ENCODE peak calls at places on chromosome 10, in ten cellular contexts. One of them, this sample, is unnamed.

GRCh38 chr10:119328222-119328621 is 120.9 kb downstream of the GRK5 start:
- DNase-seq in prostate gland: no peak
- DNase-seq in GM23338: no peak
- DNase-seq in breast epithelium: no peak
- DNase-seq in sigmoid colon: no peak
- DNase-seq in H1: no peak
- DNase-seq in endothelial cell of umbilical vein: no peak
- DNase-seq in stomach: no peak
- DNase-seq in HepG2: no peak
- DNase-seq in HCT116: no peak
- DNase-seq in this sample: no peak

GRCh38 chr10:11655839-11656238 is 44.4 kb upstream of the USP6NL start:
- DNase-seq in stomach: no peak
- DNase-seq in GM23338: no peak
- DNase-seq in prostate gland: no peak
- DNase-seq in sigmoid colon: no peak
- DNase-seq in HepG2: no peak
- DNase-seq in H1: no peak
- DNase-seq in breast epithelium: no peak
- DNase-seq in endothelial cell of umbilical vein: peak; percentile 25
- DNase-seq in HCT116: no peak
- DNase-seq in this sample: no peak

GRCh38 chr10:20839141-20839540 is 58.0 kb downstream of the NEBL start:
- DNase-seq in prostate gland: no peak
- DNase-seq in HepG2: no peak
- DNase-seq in stomach: no peak
- DNase-seq in GM23338: no peak
- DNase-seq in breast epithelium: no peak
- DNase-seq in endothelial cell of umbilical vein: no peak
- DNase-seq in HCT116: no peak
- DNase-seq in sigmoid colon: no peak
- DNase-seq in H1: no peak
- DNase-seq in this sample: no peak

GRCh38 chr10:102426803-102427287 is 5.5 kb downstream of the CUEDC2 start:
- DNase-seq in prostate gland: no peak
- DNase-seq in breast epithelium: no peak
- DNase-seq in HepG2: no peak
- DNase-seq in endothelial cell of umbilical vein: no peak
- DNase-seq in stomach: no peak
- DNase-seq in HCT116: no peak
- DNase-seq in GM23338: no peak
- DNase-seq in H1: no peak
- DNase-seq in sigmoid colon: no peak
- DNase-seq in this sample: no peak

GRCh38 chr10:28332699-28333098 is 29.8 kb upstream of the MPP7 start:
- DNase-seq in breast epithelium: no peak
- DNase-seq in stomach: no peak
- DNase-seq in sigmoid colon: no peak
- DNase-seq in endothelial cell of umbilical vein: no peak
- DNase-seq in HepG2: no peak
- DNase-seq in prostate gland: no peak
- DNase-seq in H1: no peak
- DNase-seq in HCT116: no peak
- DNase-seq in GM23338: no peak
- DNase-seq in this sample: no peak

GRCh38 chr10:71283410-71283809 is 35.6 kb upstream of the SLC29A3 start:
- DNase-seq in sigmoid colon: no peak
- DNase-seq in prostate gland: no peak
- DNase-seq in GM23338: no peak
- DNase-seq in breast epithelium: no peak
- DNase-seq in HepG2: no peak
- DNase-seq in endothelial cell of umbilical vein: no peak
- DNase-seq in H1: no peak
- DNase-seq in stomach: no peak
- DNase-seq in HCT116: no peak
- DNase-seq in this sample: no peak

GRCh38 chr10:69009360-69009759 is 20.8 kb downstream of the KIFBP start:
- DNase-seq in endothelial cell of umbilical vein: no peak
- DNase-seq in sigmoid colon: no peak
- DNase-seq in breast epithelium: no peak
- DNase-seq in H1: no peak
- DNase-seq in prostate gland: no peak
- DNase-seq in HCT116: no peak
- DNase-seq in GM23338: no peak
- DNase-seq in HepG2: no peak
- DNase-seq in stomach: no peak
- DNase-seq in this sample: no peak

GRCh38 chr10:79628083-79628482 is 17.3 kb downstream of the SFTPA1 start:
- DNase-seq in HCT116: no peak
- DNase-seq in HepG2: no peak
- DNase-seq in H1: no peak
- DNase-seq in sigmoid colon: no peak
- DNase-seq in endothelial cell of umbilical vein: no peak
- DNase-seq in GM23338: no peak
- DNase-seq in prostate gland: no peak
- DNase-seq in stomach: no peak
- DNase-seq in breast epithelium: no peak
- DNase-seq in this sample: no peak

GRCh38 chr10:62946278-62946677 is 130.1 kb upstream of the EGR2 start:
- DNase-seq in breast epithelium: no peak
- DNase-seq in H1: no peak
- DNase-seq in GM23338: no peak
- DNase-seq in HepG2: no peak
- DNase-seq in prostate gland: no peak
- DNase-seq in sigmoid colon: no peak
- DNase-seq in stomach: no peak
- DNase-seq in endothelial cell of umbilical vein: no peak
- DNase-seq in HCT116: no peak
- DNase-seq in this sample: no peak

GRCh38 chr10:101301111-101301731 is 52.7 kb upstream of the BTRC start:
- DNase-seq in GM23338: peak; percentile 73
- DNase-seq in stomach: peak; percentile 52
- DNase-seq in prostate gland: peak; percentile 29
- DNase-seq in endothelial cell of umbilical vein: peak; percentile 44
- DNase-seq in H1: peak; percentile 70
- DNase-seq in breast epithelium: no peak
- DNase-seq in HepG2: peak; percentile 51
- DNase-seq in HCT116: peak; percentile 63
- DNase-seq in sigmoid colon: no peak
- DNase-seq in this sample: no peak

GRCh38 chr10:23918839-23919238 is 290.1 kb upstream of the KIAA1217 start:
- DNase-seq in prostate gland: no peak
- DNase-seq in sigmoid colon: no peak
- DNase-seq in HepG2: no peak
- DNase-seq in breast epithelium: no peak
- DNase-seq in endothelial cell of umbilical vein: no peak
- DNase-seq in HCT116: no peak
- DNase-seq in GM23338: peak; percentile 43
- DNase-seq in stomach: no peak
- DNase-seq in H1: no peak
- DNase-seq in this sample: no peak

GRCh38 chr10:35214607-35215020 is 88.0 kb downstream of the CREM start:
- DNase-seq in endothelial cell of umbilical vein: no peak
- DNase-seq in breast epithelium: no peak
- DNase-seq in GM23338: no peak
- DNase-seq in stomach: no peak
- DNase-seq in HCT116: no peak
- DNase-seq in prostate gland: no peak
- DNase-seq in HepG2: no peak
- DNase-seq in sigmoid colon: no peak
- DNase-seq in H1: no peak
- DNase-seq in this sample: no peak

GRCh38 chr10:9608592-9608991 is 1409.1 kb upstream of the CELF2 start:
- DNase-seq in sigmoid colon: no peak
- DNase-seq in H1: no peak
- DNase-seq in endothelial cell of umbilical vein: peak; percentile 14
- DNase-seq in GM23338: peak; percentile 36
- DNase-seq in HepG2: no peak
- DNase-seq in HCT116: no peak
- DNase-seq in breast epithelium: no peak
- DNase-seq in prostate gland: no peak
- DNase-seq in stomach: no peak
- DNase-seq in this sample: no peak

GRCh38 chr10:5956146-5956914 is 21.0 kb downstream of the IL15RA start:
- DNase-seq in endothelial cell of umbilical vein: no peak
- DNase-seq in HCT116: no peak
- DNase-seq in prostate gland: no peak
- DNase-seq in H1: no peak
- DNase-seq in stomach: no peak
- DNase-seq in breast epithelium: no peak
- DNase-seq in sigmoid colon: peak; percentile 46
- DNase-seq in GM23338: no peak
- DNase-seq in HepG2: no peak
- DNase-seq in this sample: peak; percentile 42

GRCh38 chr10:117673208-117673607 is 130.7 kb downstream of the EMX2 start:
- DNase-seq in sigmoid colon: no peak
- DNase-seq in GM23338: no peak
- DNase-seq in HepG2: no peak
- DNase-seq in H1: no peak
- DNase-seq in stomach: no peak
- DNase-seq in HCT116: no peak
- DNase-seq in breast epithelium: no peak
- DNase-seq in prostate gland: no peak
- DNase-seq in endothelial cell of umbilical vein: no peak
- DNase-seq in this sample: no peak

GRCh38 chr10:79102056-79102874 is 33.5 kb downstream of the ZMIZ1 start:
- DNase-seq in GM23338: peak; percentile 41
- DNase-seq in HCT116: no peak
- DNase-seq in HepG2: no peak
- DNase-seq in breast epithelium: no peak
- DNase-seq in H1: no peak
- DNase-seq in stomach: peak; percentile 65
- DNase-seq in sigmoid colon: peak; percentile 93
- DNase-seq in prostate gland: peak; percentile 37
- DNase-seq in endothelial cell of umbilical vein: peak; percentile 35
- DNase-seq in this sample: peak; percentile 72

GRCh38 chr10:118754132-118754555 is 626 bp downstream of the CACUL1 start:
- DNase-seq in HepG2: peak; percentile 35
- DNase-seq in endothelial cell of umbilical vein: peak; percentile 63
- DNase-seq in prostate gland: peak; percentile 53
- DNase-seq in GM23338: peak; percentile 78
- DNase-seq in HCT116: no peak
- DNase-seq in sigmoid colon: peak; percentile 73
- DNase-seq in breast epithelium: peak; percentile 81
- DNase-seq in stomach: peak; percentile 28
- DNase-seq in H1: peak; percentile 69
- DNase-seq in this sample: peak; percentile 92

GRCh38 chr10:19775286-19775685 is 40.9 kb upstream of the PLXDC2 start:
- DNase-seq in prostate gland: no peak
- DNase-seq in sigmoid colon: no peak
- DNase-seq in breast epithelium: no peak
- DNase-seq in GM23338: no peak
- DNase-seq in HepG2: no peak
- DNase-seq in H1: no peak
- DNase-seq in endothelial cell of umbilical vein: no peak
- DNase-seq in HCT116: no peak
- DNase-seq in stomach: no peak
- DNase-seq in this sample: no peak

GRCh38 chr10:74293686-74294365 is 142.8 kb downstream of the ADK start:
- DNase-seq in sigmoid colon: no peak
- DNase-seq in stomach: no peak
- DNase-seq in endothelial cell of umbilical vein: peak; percentile 48
- DNase-seq in HepG2: no peak
- DNase-seq in breast epithelium: no peak
- DNase-seq in GM23338: no peak
- DNase-seq in H1: no peak
- DNase-seq in HCT116: no peak
- DNase-seq in prostate gland: no peak
- DNase-seq in this sample: no peak

DNA sequence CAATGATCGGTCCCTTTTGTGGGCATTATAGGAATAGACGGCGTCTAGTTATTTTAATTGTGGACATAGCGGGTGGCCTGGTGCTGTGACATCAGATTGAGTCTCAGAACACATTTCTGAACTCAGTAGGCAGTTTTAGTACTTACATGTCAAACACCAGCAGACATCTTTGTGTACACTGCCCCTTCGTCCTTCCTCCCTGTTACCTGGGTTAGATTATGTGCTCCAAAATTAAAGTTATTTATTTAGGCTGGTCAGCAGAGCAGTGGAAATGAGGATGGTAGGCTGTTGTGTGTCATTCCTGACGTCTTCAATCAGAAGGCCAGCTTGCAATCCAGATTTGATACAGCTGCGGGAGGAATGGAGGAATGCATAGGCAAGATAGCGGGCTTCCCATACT is 3.7 kb downstream of the TCF7L2 start:
- DNase-seq in GM23338: no peak
- DNase-seq in prostate gland: no peak
- DNase-seq in stomach: no peak
- DNase-seq in breast epithelium: no peak
- DNase-seq in sigmoid colon: no peak
- DNase-seq in endothelial cell of umbilical vein: peak; percentile 29
- DNase-seq in H1: no peak
- DNase-seq in HepG2: no peak
- DNase-seq in HCT116: no peak
- DNase-seq in this sample: no peak
- H3K4me1 ChIP-seq in GM23338: peaks cover 42% of the 10 kb centered on the region
- H3K4me1 ChIP-seq in prostate gland: peaks cover 18% of the 10 kb centered on the region
- H3K4me1 ChIP-seq in stomach: peaks cover 76% of the 10 kb centered on the region
- H3K4me1 ChIP-seq in breast epithelium: peaks cover 12% of the 10 kb centered on the region
- H3K4me1 ChIP-seq in sigmoid colon: no peaks in the 10 kb centered on the region
- H3K4me1 ChIP-seq in endothelial cell of umbilical vein: peaks cover 47% of the 10 kb centered on the region
- H3K4me1 ChIP-seq in H1: peaks cover 16% of the 10 kb centered on the region
- H3K4me1 ChIP-seq in HepG2: peaks cover 62% of the 10 kb centered on the region
- H3K4me1 ChIP-seq in HCT116: peaks cover 71% of the 10 kb centered on the region
- H3K4me1 ChIP-seq in this sample: peaks cover 26% of the 10 kb centered on the region

GRCh38 chr10:75395955-75396860 is 5.4 kb downstream of the ZNF503 start:
- DNase-seq in H1: peak; percentile 67
- DNase-seq in stomach: no peak
- DNase-seq in HepG2: no peak
- DNase-seq in endothelial cell of umbilical vein: peak; percentile 23
- DNase-seq in prostate gland: peak; percentile 22
- DNase-seq in breast epithelium: no peak
- DNase-seq in HCT116: no peak
- DNase-seq in sigmoid colon: no peak
- DNase-seq in GM23338: peak; percentile 51
- DNase-seq in this sample: no peak
- TF ChIP-seq POLR2AphosphoS5 in H1: no peak
- TF ChIP-seq POLR2AphosphoS5 in stomach: no peak
- TF ChIP-seq POLR2AphosphoS5 in HepG2: no peak
- TF ChIP-seq POLR2AphosphoS5 in endothelial cell of umbilical vein: no peak
- TF ChIP-seq POLR2AphosphoS5 in prostate gland: no peak
- TF ChIP-seq POLR2AphosphoS5 in breast epithelium: no peak
- TF ChIP-seq POLR2AphosphoS5 in HCT116: peak; percentile 16
- TF ChIP-seq POLR2AphosphoS5 in sigmoid colon: no peak
- TF ChIP-seq POLR2AphosphoS5 in GM23338: no peak
- TF ChIP-seq POLR2AphosphoS5 in this sample: no peak

GRCh38 chr10:88983206-88983605 is 7.4 kb upstream of the FAS start:
- DNase-seq in endothelial cell of umbilical vein: peak; percentile 51
- DNase-seq in HepG2: no peak
- DNase-seq in breast epithelium: no peak
- DNase-seq in HCT116: no peak
- DNase-seq in GM23338: no peak
- DNase-seq in stomach: no peak
- DNase-seq in prostate gland: no peak
- DNase-seq in sigmoid colon: no peak
- DNase-seq in H1: no peak
- DNase-seq in this sample: no peak
- H3K4me3 ChIP-seq in endothelial cell of umbilical vein: no peak overlapping the region
- H3K4me3 ChIP-seq in HepG2: no peak overlapping the region
- H3K4me3 ChIP-seq in breast epithelium: no peak overlapping the region
- H3K4me3 ChIP-seq in HCT116: no peak overlapping the region
- H3K4me3 ChIP-seq in GM23338: no peak overlapping the region
- H3K4me3 ChIP-seq in stomach: no peak overlapping the region
- H3K4me3 ChIP-seq in prostate gland: no peak overlapping the region
- H3K4me3 ChIP-seq in sigmoid colon: no peak overlapping the region
- H3K4me3 ChIP-seq in H1: no peak overlapping the region
- H3K4me3 ChIP-seq in this sample: no peak overlapping the region

GRCh38 chr10:110456523-110457091 is 41.1 kb upstream of the DUSP5 start:
- DNase-seq in sigmoid colon: peak; percentile 11
- DNase-seq in endothelial cell of umbilical vein: no peak
- DNase-seq in H1: no peak
- DNase-seq in stomach: no peak
- DNase-seq in GM23338: no peak
- DNase-seq in HCT116: no peak
- DNase-seq in prostate gland: no peak
- DNase-seq in HepG2: no peak
- DNase-seq in breast epithelium: no peak
- DNase-seq in this sample: peak; percentile 60
- H3K4me1 ChIP-seq in sigmoid colon: no peaks in the 10 kb centered on the region
- H3K4me1 ChIP-seq in endothelial cell of umbilical vein: peaks cover 29% of the 10 kb centered on the region
- H3K4me1 ChIP-seq in H1: no peaks in the 10 kb centered on the region
- H3K4me1 ChIP-seq in stomach: peaks cover 31% of the 10 kb centered on the region
- H3K4me1 ChIP-seq in GM23338: no peaks in the 10 kb centered on the region
- H3K4me1 ChIP-seq in HCT116: peaks cover 60% of the 10 kb centered on the region
- H3K4me1 ChIP-seq in prostate gland: no peaks in the 10 kb centered on the region
- H3K4me1 ChIP-seq in HepG2: peaks cover 28% of the 10 kb centered on the region
- H3K4me1 ChIP-seq in breast epithelium: no peaks in the 10 kb centered on the region
- H3K4me1 ChIP-seq in this sample: peaks cover 57% of the 10 kb centered on the region